ENCODE peak calls at places on chromosome 3, in six cellular contexts. V is omental fat pad, J is natural killer cell, Q is adrenal gland, W is suprapubic skin, F is B cell. P is an unnamed sample.

GRCh38 chr3:175605851-175606250 is 746.7 kb downstream of the NAALADL2 start:
- DNase-seq in J (no peak), W (no peak), Q (no peak), F (no peak), V (no peak), P (no peak)

GRCh38 chr3:3200632-3201212 is 21.2 kb upstream of the CRBN start:
- DNase-seq in Q (peak), V (no peak), J (no peak), W (no peak), F (peak), P (peak)

GRCh38 chr3:69770219-69770618 is 31.0 kb downstream of the MITF start:
- DNase-seq in J (no peak), F (no peak), W (no peak), Q (no peak), V (no peak), P (no peak)

GRCh38 chr3:162391301-162391700 is 894.7 kb downstream of the OTOL1 start:
- DNase-seq in J (no peak), Q (no peak), V (no peak), F (no peak), W (no peak), P (no peak)

GRCh38 chr3:189974372-189974771 is 146.3 kb downstream of the P3H2 start:
- DNase-seq in J (no peak), Q (no peak), V (no peak), F (no peak), W (no peak), P (no peak)

GRCh38 chr3:106534206-106534605 is 665.4 kb upstream of the CBLB start:
- DNase-seq in J (no peak), F (no peak), Q (no peak), W (no peak), V (no peak), P (peak)

GRCh38 chr3:117842086-117842485 is 1132.5 kb downstream of the TUSC7 start:
- DNase-seq in J (no peak), W (no peak), V (no peak), F (no peak), Q (no peak), P (no peak)

GRCh38 chr3:14397531-14397930 is 4.9 kb upstream of the SLC6A6 start:
- DNase-seq in Q (no peak), F (no peak), W (no peak), V (no peak), J (no peak), P (no peak)

GRCh38 chr3:124174463-124174862 is 182.5 kb upstream of the ROPN1 start:
- DNase-seq in V (no peak), Q (peak), F (no peak), W (no peak), J (no peak), P (no peak)

GRCh38 chr3:67655364-67656121 is 1.1 kb upstream of the SUCLG2 start:
- DNase-seq in J (peak), F (peak), W (no peak), V (no peak), Q (peak), P (peak)

GRCh38 chr3:159904455-159904854 is 84.2 kb upstream of the IL12A start:
- DNase-seq in V (no peak), J (no peak), F (no peak), Q (no peak), W (no peak), P (no peak)

GRCh38 chr3:112688085-112688769 is 47.3 kb upstream of the CCDC80 start:
- DNase-seq in W (no peak), J (no peak), V (no peak), F (no peak), Q (no peak), P (no peak)

GRCh38 chr3:108106449-108106848 is 15.6 kb upstream of the CD47 start:
- DNase-seq in J (no peak), V (no peak), Q (no peak), W (no peak), F (no peak), P (no peak)

GRCh38 chr3:179446501-179446900 is 4.8 kb downstream of the GNB4 start:
- DNase-seq in W (no peak), V (no peak), Q (no peak), F (no peak), J (no peak), P (no peak)

GRCh38 chr3:94269763-94270162 is 206.9 kb downstream of the NSUN3 start:
- DNase-seq in Q (no peak), V (no peak), W (no peak), F (no peak), J (no peak), P (no peak)

GRCh38 chr3:110881069-110881468 is 190.5 kb upstream of the NECTIN3 start:
- DNase-seq in V (no peak), W (no peak), Q (peak), J (no peak), F (no peak), P (peak)

GRCh38 chr3:99918720-99919119 is 101.1 kb downstream of the CMSS1 start:
- DNase-seq in J (no peak), F (no peak), W (no peak), Q (no peak), V (no peak), P (no peak)

GRCh38 chr3:56357266-56357665 is 111.0 kb downstream of the ERC2 start:
- DNase-seq in Q (no peak), J (no peak), V (no peak), F (no peak), W (no peak), P (no peak)

GRCh38 chr3:126134219-126134975 is 46.0 kb downstream of the ALDH1L1 start:
- DNase-seq in J (peak), W (peak), V (no peak), F (no peak), Q (peak), P (peak)

GRCh38 chr3:9749663-9750555 is at the start of gene OGG1:
- DNase-seq in Q (peak), F (peak), W (peak), J (peak), V (peak), P (peak)
- TF ChIP-seq CTCF in Q (no peak), F (no peak), W (no peak), J (no peak), V (no peak), P (no peak)

DNA sequence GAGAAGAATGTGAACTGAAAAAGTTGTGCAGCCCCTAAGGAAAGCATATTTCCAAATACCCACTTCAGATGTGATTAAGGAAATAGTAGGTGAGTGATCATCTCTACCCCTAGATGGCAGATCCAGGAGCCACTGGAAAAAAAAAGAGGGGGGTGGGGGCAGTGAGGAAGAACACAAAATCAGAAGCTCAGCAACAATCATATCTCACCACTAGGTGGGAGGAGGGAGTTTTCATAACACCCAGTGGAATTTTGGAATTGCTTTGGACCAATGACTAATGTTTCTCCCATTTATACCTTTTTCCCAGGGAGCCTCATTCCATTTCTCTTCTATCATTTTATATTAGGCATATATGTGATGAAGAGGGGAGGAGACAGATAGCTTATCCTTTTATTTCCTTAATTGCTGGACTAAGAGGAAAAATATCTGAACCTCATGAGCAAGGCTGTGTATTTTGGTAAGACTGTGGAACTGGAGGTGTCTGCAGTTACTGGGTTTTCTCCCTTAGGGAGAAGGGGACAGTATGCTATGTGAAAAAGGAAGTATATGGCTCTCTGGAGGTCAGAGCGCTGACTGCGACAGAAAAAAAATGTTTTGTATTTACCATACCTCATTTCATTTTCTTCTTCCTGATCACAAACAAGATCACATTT is 363.4 kb downstream of the GAP43 start:
- DNase-seq in V (no peak), W (no peak), F (no peak), Q (no peak), J (no peak), P (no peak)
- TF ChIP-seq CTCF in V (no peak), W (no peak), F (no peak), Q (peak), J (no peak), P (no peak)

GRCh38 chr3:81244196-81244595 is 517.2 kb downstream of the GBE1 start:
- DNase-seq in J (no peak), W (no peak), F (no peak), Q (no peak), V (no peak), P (no peak)
- TF ChIP-seq CTCF in J (no peak), W (no peak), F (no peak), Q (no peak), V (no peak), P (no peak)

GRCh38 chr3:12954180-12954579 is 112.8 kb upstream of the RPL32 start:
- DNase-seq in F (no peak), J (no peak), W (no peak), V (no peak), Q (no peak), P (no peak)

GRCh38 chr3:12955651-12956315 is 114.4 kb upstream of the RPL32 start:
- DNase-seq in V (no peak), J (no peak), W (no peak), F (no peak), Q (no peak), P (no peak)

GRCh38 chr3:12956316-12956660 is 114.9 kb upstream of the RPL32 start:
- DNase-seq in Q (no peak), J (no peak), V (no peak), W (no peak), F (no peak), P (no peak)

GRCh38 chr3:12953201-12953712 is 111.9 kb upstream of the RPL32 start:
- DNase-seq in F (no peak), Q (no peak), V (no peak), J (no peak), W (no peak), P (no peak)

DNA sequence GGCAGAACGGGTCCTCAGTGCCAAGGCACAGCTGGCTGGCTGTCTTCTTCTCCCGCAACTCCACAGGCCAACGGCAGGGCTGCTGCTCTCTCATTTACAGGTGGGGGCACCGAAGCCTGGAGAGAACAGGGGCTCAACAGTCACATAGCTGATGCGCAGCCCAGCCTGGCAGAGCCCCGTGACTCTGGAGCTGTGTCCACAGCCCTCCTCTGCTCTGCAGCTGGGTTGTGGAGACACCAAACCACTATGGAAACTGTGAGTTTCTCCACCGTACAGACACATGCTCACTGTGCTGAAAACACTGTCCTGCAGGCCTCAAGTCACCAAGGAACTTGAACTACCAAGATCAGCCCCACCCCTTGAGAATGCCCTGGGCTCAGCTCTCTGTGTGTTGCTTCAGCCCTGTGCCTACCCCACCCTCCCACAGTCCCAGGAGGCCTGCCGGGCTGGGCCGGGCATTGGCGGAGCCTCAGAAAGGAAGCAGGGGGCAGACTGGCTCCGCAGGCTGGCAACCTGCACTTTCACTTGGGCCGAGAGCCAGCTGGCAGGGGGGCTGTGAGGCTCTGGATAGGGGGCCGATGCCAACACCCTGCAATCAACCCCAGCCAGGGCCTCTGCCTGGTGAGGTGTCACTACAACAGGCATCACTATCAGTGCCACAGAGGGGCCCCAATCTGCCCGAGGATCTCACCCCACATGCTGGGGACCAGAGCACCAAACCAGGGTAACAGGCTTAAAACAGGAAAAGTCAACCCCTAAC is 113.7 kb upstream of the RPL32 start:
- DNase-seq in Q (peak), F (peak), J (no peak), W (peak), V (no peak), P (peak)
- TF ChIP-seq CTCF in Q (no peak), F (peak), J (no peak), W (no peak), V (no peak), P (no peak)

GRCh38 chr3:127791221-127791913 is 30.9 kb downstream of the MGLL start:
- DNase-seq in Q (no peak), J (no peak), W (peak), V (no peak), F (peak), P (peak)
- TF ChIP-seq CTCF in Q (no peak), J (no peak), W (no peak), V (no peak), F (no peak), P (no peak)

P was measured in activated CD8-positive, alpha-beta T cell treated with anti-CD3 and anti-CD28 coated beads for 36 hours.